ENCODE peak calls at places on chromosomes 3 and 15, in eight cellular contexts. E, N, J, U, Y, A, F and S are unnamed samples.

GRCh38 chr3:150511096-150511670 is 35.1 kb downstream of the SERP1 start:
- DNase-seq in F (no peak), N (no peak), E (no peak), A (no peak), U (no peak), Y (no peak), J (no peak), S (no peak)

GRCh38 chr15:58988011-58988785 is 735 bp downstream of the RNF111 start:
- DNase-seq in Y (peak; percentile 86), U (peak; percentile 27), A (peak; percentile 57), N (peak; percentile 68), F (peak; percentile 46), E (peak; percentile 68), J (peak; percentile 85), S (peak; percentile 44)

GRCh38 chr3:177529716-177530335 is 332.5 kb upstream of the TBL1XR1 start:
- DNase-seq in U (no peak), Y (no peak), E (no peak), J (no peak), N (no peak), F (no peak), A (no peak), S (no peak)

GRCh38 chr3:112682361-112682760 is 41.4 kb upstream of the CCDC80 start:
- DNase-seq in U (no peak), E (no peak), J (no peak), F (no peak), N (no peak), A (no peak), Y (no peak), S (no peak)

GRCh38 chr3:30894521-30895289 is at the start of gene GADL1:
- DNase-seq in F (no peak), U (no peak), J (no peak), N (peak; percentile 76), A (peak; percentile 15), Y (no peak), E (peak; percentile 27), S (no peak)

GRCh38 chr3:172679599-172679998 is 31.3 kb downstream of the NCEH1 start:
- DNase-seq in N (no peak), A (no peak), U (no peak), E (no peak), Y (no peak), F (no peak), J (no peak), S (no peak)

GRCh38 chr3:154178172-154178571 is 57.0 kb downstream of the ARHGEF26 start:
- DNase-seq in N (no peak), E (no peak), A (no peak), U (no peak), F (no peak), Y (no peak), J (no peak), S (no peak)

GRCh38 chr3:125116311-125117069 is 60.7 kb upstream of the HEG1 start:
- DNase-seq in J (no peak), U (no peak), A (no peak), N (peak; percentile 88), E (no peak), Y (no peak), F (no peak), S (no peak)

GRCh38 chr3:39383913-39384664 is 919 bp downstream of the SLC25A38 start:
- DNase-seq in Y (no peak), F (peak; percentile 92), E (peak; percentile 93), U (peak; percentile 92), A (peak; percentile 97), N (peak; percentile 95), J (no peak), S (no peak)

GRCh38 chr3:30156586-30157498 is 449.6 kb upstream of the TGFBR2 start:
- DNase-seq in U (no peak), J (no peak), N (no peak), F (no peak), E (no peak), A (no peak), Y (no peak), S (no peak)

GRCh38 chr3:198030125-198030524 is 70.1 kb downstream of the LMLN start:
- DNase-seq in U (no peak), E (no peak), A (no peak), N (no peak), Y (no peak), J (no peak), F (no peak), S (no peak)

GRCh38 chr3:67739851-67740250 is 85.4 kb upstream of the SUCLG2 start:
- DNase-seq in Y (no peak), F (no peak), U (no peak), N (no peak), E (no peak), J (no peak), A (no peak), S (no peak)

GRCh38 chr3:190326361-190326760 is 4.1 kb upstream of the CLDN1 start:
- DNase-seq in N (no peak), J (no peak), A (no peak), Y (no peak), E (no peak), F (no peak), U (no peak), S (no peak)